ENCODE peak calls at places on chromosome 5, in four cellular contexts. A is K562, K is GM12878, J is IMR-90. I is an unnamed sample.

GRCh38 chr5:91024160-91024559 is 359.0 kb downstream of the ARRDC3 start:
- DNase-seq in J (no peak), A (no peak), K (no peak), I (no peak)

GRCh38 chr5:151127926-151128325 is 29.7 kb downstream of the ANXA6 start:
- DNase-seq in J (no peak), K (no peak), A (no peak), I (no peak)

GRCh38 chr5:89397096-89397495 is 514.1 kb upstream of the MEF2C start:
- DNase-seq in J (no peak), A (no peak), K (peak), I (peak)

GRCh38 chr5:7529880-7530279 is 133.9 kb downstream of the ADCY2 start:
- DNase-seq in K (no peak), J (no peak), A (no peak), I (no peak)

GRCh38 chr5:124670672-124671592 is 75.5 kb downstream of the ZNF608 start:
- DNase-seq in K (no peak), A (no peak), J (no peak), I (no peak)

GRCh38 chr5:133450311-133450710 is 162.0 kb downstream of the FSTL4 start:
- DNase-seq in J (no peak), A (no peak), K (no peak), I (no peak)

GRCh38 chr5:158640581-158640980 is 459.1 kb downstream of the EBF1 start:
- DNase-seq in A (no peak), J (peak), K (no peak), I (no peak)

GRCh38 chr5:180093651-180094382 is 22.3 kb upstream of the RNF130 start:
- DNase-seq in K (no peak), A (peak), J (no peak), I (no peak)

GRCh38 chr5:97528941-97529340 is 345.9 kb upstream of the RIOK2 start:
- DNase-seq in J (peak), K (no peak), A (no peak), I (peak)

GRCh38 chr5:101437341-101437740 is 534.3 kb upstream of the ST8SIA4 start:
- DNase-seq in A (no peak), K (no peak), J (no peak), I (no peak)

GRCh38 chr5:137221914-137222313 is 277.2 kb downstream of the SPOCK1 start:
- DNase-seq in A (no peak), K (no peak), J (no peak), I (no peak)

GRCh38 chr5:169637856-169638190 is 748 bp downstream of the DOCK2 start:
- DNase-seq in A (no peak), J (no peak), K (no peak), I (no peak)

GRCh38 chr5:179370490-179371122 is 25.3 kb upstream of the ADAMTS2 start:
- DNase-seq in A (no peak), K (no peak), J (no peak), I (no peak)

GRCh38 chr5:171342362-171343111 is 33.5 kb downstream of the TLX3 start:
- DNase-seq in A (peak), K (no peak), J (peak), I (peak)

GRCh38 chr5:125526940-125527339 is 780.5 kb upstream of the ZNF608 start:
- DNase-seq in A (no peak), J (peak), K (no peak), I (peak)

GRCh38 chr5:5781335-5781734 is 358.9 kb downstream of the ICE1 start:
- DNase-seq in A (no peak), K (no peak), J (no peak), I (no peak)

GRCh38 chr5:150053231-150053626 is 33.1 kb downstream of the CSF1R start:
- DNase-seq in A (no peak), J (peak), K (no peak), I (peak)

GRCh38 chr5:165630211-165630866 is 2124.9 kb downstream of the MAT2B start:
- DNase-seq in A (peak), K (peak), J (peak), I (peak)

GRCh38 chr5:14476791-14477435 is 104.7 kb upstream of the OTULINL start:
- DNase-seq in A (no peak), K (no peak), J (peak), I (peak)

GRCh38 chr5:1299961-1300360 is 5.1 kb upstream of the TERT start:
- DNase-seq in K (no peak), A (no peak), J (no peak), I (no peak)

GRCh38 chr5:97019435-97020117 is 83.7 kb downstream of the LNPEP start:
- DNase-seq in K (no peak), J (peak), A (no peak), I (peak)

GRCh38 chr5:74539986-74540385 is 100.5 kb downstream of the ENC1 start:
- DNase-seq in J (peak), K (no peak), A (no peak), I (no peak)

GRCh38 chr5:136018814-136019777 is 9.7 kb upstream of the TGFBI start:
- DNase-seq in K (no peak), A (no peak), J (peak), I (no peak)

GRCh38 chr5:66987126-66987525 is 209.5 kb downstream of the CD180 start:
- DNase-seq in A (no peak), K (no peak), J (peak), I (no peak)

GRCh38 chr5:61322738-61323429 is 9.2 kb upstream of the ZSWIM6 start:
- DNase-seq in A (no peak), K (no peak), J (peak), I (peak)

GRCh38 chr5:140550147-140551079 is 3.0 kb downstream of the EIF4EBP3 start:
- DNase-seq in A (no peak), J (no peak), K (no peak), I (no peak)

GRCh38 chr5:84113246-84114118 is 271.2 kb downstream of the EDIL3 start:
- DNase-seq in A (no peak), J (peak), K (no peak), I (no peak)

GRCh38 chr5:139670369-139671095 is 22.4 kb downstream of the CXXC5 start:
- DNase-seq in A (peak), K (peak), J (no peak), I (peak)

GRCh38 chr5:134958755-134959154 is 9.0 kb upstream of the CATSPER3 start:
- DNase-seq in J (peak), A (no peak), K (no peak), I (no peak)

GRCh38 chr5:58924306-58924705 is 341.4 kb downstream of the RAB3C start:
- DNase-seq in J (no peak), A (no peak), K (no peak), I (no peak)

GRCh38 chr5:68673451-68674180 is 420.2 kb upstream of the SLC30A5 start:
- DNase-seq in A (no peak), J (no peak), K (no peak), I (no peak)

GRCh38 chr5:1105350-1106265 is 6.3 kb downstream of the SLC12A7 start:
- DNase-seq in A (peak), J (no peak), K (no peak), I (no peak)

DNA sequence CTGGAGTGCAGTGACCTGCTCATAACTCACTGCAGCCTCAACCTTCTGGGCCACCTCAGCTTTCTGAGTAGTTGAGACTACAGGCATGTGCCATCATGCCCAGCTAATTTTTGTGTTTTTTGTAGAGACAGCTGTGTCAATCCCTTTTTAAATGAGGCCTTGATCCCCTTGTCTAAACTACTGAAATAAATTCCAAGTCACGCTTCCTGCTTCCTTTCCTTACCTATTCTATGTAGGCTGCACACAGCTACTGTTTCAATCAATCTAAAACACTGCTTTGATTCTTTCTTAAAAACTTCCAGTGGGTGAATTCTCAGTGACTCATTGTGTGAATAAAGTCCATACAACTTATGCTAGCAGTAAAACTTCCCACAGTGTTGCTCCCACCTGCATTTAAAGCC is 2.9 kb upstream of the C7 start:
- DNase-seq in J (peak), K (no peak), A (no peak), I (no peak)
- H2AFZ ChIP-seq in J (no peak), K (no peak), A (no peak), I (no peak)

GRCh38 chr5:78589928-78590327 is 58.6 kb downstream of the LHFPL2 start:
- DNase-seq in K (no peak), A (no peak), J (no peak), I (no peak)

GRCh38 chr5:78587081-78587774 is 61.3 kb downstream of the LHFPL2 start:
- DNase-seq in J (no peak), A (no peak), K (no peak), I (no peak)

GRCh38 chr5:78588517-78588916 is 60.1 kb downstream of the LHFPL2 start:
- DNase-seq in K (no peak), A (no peak), J (no peak), I (no peak)

GRCh38 chr5:78587775-78588291 is 60.7 kb downstream of the LHFPL2 start:
- DNase-seq in A (peak), J (peak), K (no peak), I (peak)

DNA sequence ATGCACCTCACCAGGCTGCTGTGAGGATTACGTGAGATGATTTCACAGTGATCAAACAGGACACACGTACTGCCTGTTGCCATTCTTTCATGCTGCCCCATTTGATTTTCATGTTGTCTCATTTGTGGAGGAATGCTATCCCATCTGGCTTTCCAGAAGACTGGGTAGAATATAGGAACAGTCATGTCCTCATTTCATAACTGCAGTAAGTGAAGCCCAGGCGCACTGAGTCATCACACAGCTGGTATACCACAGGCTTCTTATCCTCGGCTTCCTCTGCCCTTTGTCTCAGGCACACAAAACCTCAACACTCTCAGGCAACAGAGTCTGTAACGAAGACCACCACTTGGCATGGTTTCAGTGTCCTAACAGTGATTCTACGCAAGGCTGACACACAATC is 62.3 kb downstream of the LHFPL2 start:
- DNase-seq in K (no peak), A (peak), J (peak), I (peak)
- TF ChIP-seq FOS in K (no peak), A (no peak), J (peak), I (peak)

GRCh38 chr5:168121138-168121494 is 170.3 kb upstream of the WWC1 start:
- DNase-seq in A (no peak), J (no peak), K (no peak), I (no peak)
- H2AFZ ChIP-seq in A (no peak), J (no peak), K (no peak), I (no peak)

GRCh38 chr5:143030349-143030748 is 260.2 kb downstream of the ARHGAP26 start:
- DNase-seq in K (no peak), A (no peak), J (no peak), I (no peak)

GRCh38 chr5:143031781-143032724 is 261.9 kb downstream of the ARHGAP26 start:
- DNase-seq in A (no peak), K (no peak), J (no peak), I (no peak)

GRCh38 chr5:143036146-143036927 is 266.2 kb downstream of the ARHGAP26 start:
- DNase-seq in J (no peak), A (no peak), K (no peak), I (no peak)

GRCh38 chr5:143037071-143037470 is 266.9 kb downstream of the ARHGAP26 start:
- DNase-seq in K (no peak), J (no peak), A (no peak), I (peak)

GRCh38 chr5:143033535-143034260 is 263.5 kb downstream of the ARHGAP26 start:
- DNase-seq in K (no peak), A (no peak), J (peak), I (peak)
- TF ChIP-seq FOS in K (no peak), A (no peak), J (peak), I (peak)

DNA sequence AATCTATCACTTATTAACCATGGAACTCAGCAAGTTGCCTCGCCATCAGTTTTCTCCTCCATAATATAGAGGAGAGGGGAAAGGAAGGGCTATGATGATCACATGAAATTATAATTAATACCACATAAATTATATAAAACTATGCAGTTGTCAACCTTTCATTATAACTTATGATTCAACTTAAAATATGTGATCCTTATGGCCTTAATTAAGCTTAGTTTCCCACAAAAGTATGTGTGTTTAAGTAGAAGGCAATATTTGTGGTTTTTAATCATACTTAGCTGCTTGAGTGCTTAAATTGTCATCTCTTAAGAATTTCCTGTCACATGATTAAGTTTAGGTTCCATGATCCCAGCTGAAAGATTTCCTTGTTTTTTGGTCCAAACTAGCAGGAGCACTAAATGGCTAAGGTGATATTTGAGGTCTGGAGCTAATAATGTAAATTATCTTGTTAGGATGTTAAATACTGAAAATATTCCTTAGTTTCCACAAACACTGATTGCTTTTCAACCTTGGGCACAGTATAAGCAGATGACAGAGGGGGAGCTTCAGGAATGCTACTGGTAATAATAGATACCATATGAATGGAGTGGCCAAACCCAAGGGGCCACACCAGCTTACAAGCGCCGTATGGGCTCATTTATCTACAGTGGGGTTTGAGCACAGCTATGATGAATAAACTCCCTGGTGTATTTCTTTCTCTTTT is 26.5 kb upstream of the F2R start:
- DNase-seq in A (no peak), K (no peak), J (peak), I (peak)
- H2AFZ ChIP-seq in A (no peak), K (no peak), J (no peak), I (no peak)

GRCh38 chr5:127699416-127699815 is 3.8 kb upstream of the CCDC192 start:
- DNase-seq in A (no peak), J (peak), K (no peak), I (no peak)

GRCh38 chr5:127695336-127695735 is 7.9 kb upstream of the CCDC192 start:
- DNase-seq in J (no peak), A (no peak), K (no peak), I (no peak)

GRCh38 chr5:127697894-127698600 is 5.1 kb upstream of the CCDC192 start:
- DNase-seq in K (no peak), J (peak), A (no peak), I (no peak)

GRCh38 chr5:127696688-127697087 is 6.5 kb upstream of the CCDC192 start:
- DNase-seq in J (peak), A (no peak), K (no peak), I (no peak)

DNA sequence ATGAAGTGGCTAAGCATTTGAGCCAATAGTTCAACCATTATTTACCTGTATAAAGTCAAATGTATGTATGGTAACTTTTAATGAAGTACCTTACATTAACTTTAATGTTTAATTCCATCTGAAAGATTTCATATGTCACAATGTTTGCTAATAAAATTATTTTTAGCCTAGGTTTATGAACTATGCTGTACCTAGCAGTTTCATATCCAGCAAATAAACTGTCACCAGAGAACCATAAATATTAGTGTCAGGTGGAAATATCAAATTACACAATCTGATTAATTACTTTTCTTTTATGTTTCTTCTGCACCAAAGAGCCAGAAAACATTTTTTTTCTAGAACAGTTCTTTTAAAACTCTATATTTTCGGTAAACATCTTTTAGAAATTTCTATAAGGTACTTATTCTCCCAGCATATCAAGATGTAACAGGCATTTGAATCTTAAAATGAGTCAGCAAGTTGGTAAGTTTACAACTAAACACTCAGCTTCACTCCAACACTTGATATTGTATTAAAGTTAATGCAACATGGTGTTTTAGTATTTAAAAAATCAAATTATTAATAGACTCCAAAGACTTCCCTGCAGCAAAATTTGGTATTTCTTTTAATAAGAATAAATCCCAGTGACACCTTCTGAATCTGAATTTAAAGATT is 8.5 kb upstream of the CCDC192 start:
- DNase-seq in A (no peak), K (no peak), J (no peak), I (no peak)
- TF ChIP-seq FOS in A (no peak), K (no peak), J (no peak), I (no peak)